ENCODE peak calls at places on chromosomes 3 and 15, in six cellular contexts. One of them, this sample, is unnamed.

GRCh38 chr15:82850242-82850591 is 40.8 kb downstream of the WHAMM start:
- DNase-seq in mammary epithelial cell: peak
- DNase-seq in brain microvascular endothelial cell: no peak
- DNase-seq in fibroblast of lung: no peak
- DNase-seq in GM10248: no peak
- DNase-seq in GM20000: no peak
- DNase-seq in this sample: no peak

GRCh38 chr3:141336672-141337522 is 31.4 kb upstream of the ZBTB38 start:
- DNase-seq in GM20000: peak
- DNase-seq in mammary epithelial cell: peak
- DNase-seq in brain microvascular endothelial cell: peak
- DNase-seq in GM10248: peak
- DNase-seq in fibroblast of lung: peak
- DNase-seq in this sample: peak

GRCh38 chr3:98188553-98188952 is 22.1 kb downstream of the OR5H15 start:
- DNase-seq in fibroblast of lung: no peak
- DNase-seq in brain microvascular endothelial cell: no peak
- DNase-seq in mammary epithelial cell: peak
- DNase-seq in GM10248: peak
- DNase-seq in GM20000: peak
- DNase-seq in this sample: peak

GRCh38 chr15:79644091-79644490 is 212.0 kb downstream of the MINAR1 start:
- DNase-seq in fibroblast of lung: peak
- DNase-seq in GM10248: no peak
- DNase-seq in GM20000: no peak
- DNase-seq in mammary epithelial cell: peak
- DNase-seq in brain microvascular endothelial cell: peak
- DNase-seq in this sample: no peak

GRCh38 chr3:377158-377561 is 180.6 kb downstream of the CHL1 start:
- DNase-seq in brain microvascular endothelial cell: no peak
- DNase-seq in fibroblast of lung: peak
- DNase-seq in GM10248: peak
- DNase-seq in mammary epithelial cell: peak
- DNase-seq in GM20000: peak
- DNase-seq in this sample: peak

GRCh38 chr3:3627104-3627503 is 172.1 kb upstream of the LRRN1 start:
- DNase-seq in GM10248: no peak
- DNase-seq in fibroblast of lung: no peak
- DNase-seq in mammary epithelial cell: no peak
- DNase-seq in brain microvascular endothelial cell: no peak
- DNase-seq in GM20000: no peak
- DNase-seq in this sample: no peak

GRCh38 chr3:13608969-13609725 is 60.2 kb downstream of the FBLN2 start:
- DNase-seq in GM10248: no peak
- DNase-seq in brain microvascular endothelial cell: no peak
- DNase-seq in GM20000: no peak
- DNase-seq in mammary epithelial cell: no peak
- DNase-seq in fibroblast of lung: no peak
- DNase-seq in this sample: no peak

GRCh38 chr3:96814581-96815567 is at the start of gene EPHA6:
- DNase-seq in GM10248: no peak
- DNase-seq in fibroblast of lung: no peak
- DNase-seq in GM20000: peak
- DNase-seq in brain microvascular endothelial cell: no peak
- DNase-seq in mammary epithelial cell: no peak
- DNase-seq in this sample: no peak

GRCh38 chr3:186421946-186422345 is 59.9 kb upstream of the DGKG start:
- DNase-seq in fibroblast of lung: no peak
- DNase-seq in brain microvascular endothelial cell: no peak
- DNase-seq in GM20000: no peak
- DNase-seq in mammary epithelial cell: peak
- DNase-seq in GM10248: no peak
- DNase-seq in this sample: no peak

GRCh38 chr15:78640840-78641733 is at the start of gene CHRNB4:
- DNase-seq in fibroblast of lung: no peak
- DNase-seq in mammary epithelial cell: no peak
- DNase-seq in GM10248: no peak
- DNase-seq in brain microvascular endothelial cell: no peak
- DNase-seq in GM20000: no peak
- DNase-seq in this sample: no peak

GRCh38 chr3:47664519-47664918 is 85.9 kb upstream of the CSPG5 start:
- DNase-seq in GM20000: no peak
- DNase-seq in GM10248: no peak
- DNase-seq in fibroblast of lung: no peak
- DNase-seq in brain microvascular endothelial cell: no peak
- DNase-seq in mammary epithelial cell: no peak
- DNase-seq in this sample: peak

GRCh38 chr15:89115547-89115946 is 27.3 kb downstream of the ABHD2 start:
- DNase-seq in brain microvascular endothelial cell: no peak
- DNase-seq in mammary epithelial cell: no peak
- DNase-seq in GM10248: no peak
- DNase-seq in fibroblast of lung: no peak
- DNase-seq in GM20000: no peak
- DNase-seq in this sample: no peak

GRCh38 chr3:197393711-197394110 is 95.3 kb upstream of the DLG1 start:
- DNase-seq in GM20000: no peak
- DNase-seq in mammary epithelial cell: no peak
- DNase-seq in GM10248: no peak
- DNase-seq in brain microvascular endothelial cell: no peak
- DNase-seq in fibroblast of lung: no peak
- DNase-seq in this sample: peak

GRCh38 chr3:126464093-126464492 is 11.6 kb downstream of the ZXDC start:
- DNase-seq in brain microvascular endothelial cell: no peak
- DNase-seq in GM10248: no peak
- DNase-seq in GM20000: no peak
- DNase-seq in mammary epithelial cell: no peak
- DNase-seq in fibroblast of lung: no peak
- DNase-seq in this sample: no peak

GRCh38 chr3:39260957-39261356 is 18.9 kb downstream of the CX3CR1 start:
- DNase-seq in fibroblast of lung: peak
- DNase-seq in GM20000: peak
- DNase-seq in mammary epithelial cell: peak
- DNase-seq in GM10248: peak
- DNase-seq in brain microvascular endothelial cell: peak
- DNase-seq in this sample: peak
- TF ChIP-seq CTCF in fibroblast of lung: peak
- TF ChIP-seq CTCF in GM20000: no peak
- TF ChIP-seq CTCF in mammary epithelial cell: peak
- TF ChIP-seq CTCF in GM10248: peak
- TF ChIP-seq CTCF in brain microvascular endothelial cell: peak
- TF ChIP-seq CTCF in this sample: peak

GRCh38 chr3:52265387-52265786 is 13.1 kb downstream of the WDR82 start:
- DNase-seq in GM20000: no peak
- DNase-seq in mammary epithelial cell: no peak
- DNase-seq in GM10248: no peak
- DNase-seq in brain microvascular endothelial cell: no peak
- DNase-seq in fibroblast of lung: no peak
- DNase-seq in this sample: no peak
- TF ChIP-seq CTCF in GM20000: no peak
- TF ChIP-seq CTCF in mammary epithelial cell: no peak
- TF ChIP-seq CTCF in GM10248: no peak
- TF ChIP-seq CTCF in brain microvascular endothelial cell: no peak
- TF ChIP-seq CTCF in fibroblast of lung: no peak
- TF ChIP-seq CTCF in this sample: no peak

GRCh38 chr15:98803228-98804056 is 155.1 kb downstream of the IGF1R start:
- DNase-seq in GM20000: no peak
- DNase-seq in fibroblast of lung: peak
- DNase-seq in brain microvascular endothelial cell: peak
- DNase-seq in GM10248: no peak
- DNase-seq in mammary epithelial cell: peak
- DNase-seq in this sample: no peak

GRCh38 chr15:98804057-98804380 is 155.7 kb downstream of the IGF1R start:
- DNase-seq in GM20000: no peak
- DNase-seq in GM10248: no peak
- DNase-seq in fibroblast of lung: no peak
- DNase-seq in brain microvascular endothelial cell: no peak
- DNase-seq in mammary epithelial cell: no peak
- DNase-seq in this sample: no peak

GRCh38 chr15:98800437-98801233 is 152.3 kb downstream of the IGF1R start:
- DNase-seq in GM20000: no peak
- DNase-seq in GM10248: no peak
- DNase-seq in mammary epithelial cell: peak
- DNase-seq in fibroblast of lung: peak
- DNase-seq in brain microvascular endothelial cell: peak
- DNase-seq in this sample: no peak

GRCh38 chr15:98801234-98801561 is 152.9 kb downstream of the IGF1R start:
- DNase-seq in fibroblast of lung: no peak
- DNase-seq in mammary epithelial cell: no peak
- DNase-seq in brain microvascular endothelial cell: no peak
- DNase-seq in GM10248: no peak
- DNase-seq in GM20000: no peak
- DNase-seq in this sample: no peak

DNA sequence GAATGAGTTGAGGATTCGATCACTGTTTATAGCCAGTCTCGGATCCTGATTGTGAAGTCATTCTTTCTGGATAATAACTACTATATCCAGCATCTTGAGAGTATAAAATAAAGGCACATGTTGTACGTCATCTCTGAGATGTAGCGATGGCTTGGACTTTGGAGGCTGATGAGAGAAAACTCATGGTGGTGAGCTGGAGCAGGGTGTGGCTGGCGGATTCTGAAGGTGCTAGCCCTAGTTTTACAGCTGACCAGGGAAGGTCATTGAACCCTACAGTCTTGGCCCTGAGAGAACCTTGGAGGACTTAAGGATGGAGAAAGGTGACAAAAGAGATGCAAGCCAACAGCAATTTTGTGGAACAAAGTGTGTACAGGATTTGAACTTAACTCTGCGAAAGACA is 153.8 kb downstream of the IGF1R start:
- DNase-seq in fibroblast of lung: no peak
- DNase-seq in GM20000: no peak
- DNase-seq in GM10248: no peak
- DNase-seq in brain microvascular endothelial cell: no peak
- DNase-seq in mammary epithelial cell: no peak
- DNase-seq in this sample: no peak
- TF ChIP-seq CTCF in fibroblast of lung: no peak
- TF ChIP-seq CTCF in GM20000: no peak
- TF ChIP-seq CTCF in GM10248: no peak
- TF ChIP-seq CTCF in brain microvascular endothelial cell: no peak
- TF ChIP-seq CTCF in mammary epithelial cell: no peak
- TF ChIP-seq CTCF in this sample: no peak

DNA sequence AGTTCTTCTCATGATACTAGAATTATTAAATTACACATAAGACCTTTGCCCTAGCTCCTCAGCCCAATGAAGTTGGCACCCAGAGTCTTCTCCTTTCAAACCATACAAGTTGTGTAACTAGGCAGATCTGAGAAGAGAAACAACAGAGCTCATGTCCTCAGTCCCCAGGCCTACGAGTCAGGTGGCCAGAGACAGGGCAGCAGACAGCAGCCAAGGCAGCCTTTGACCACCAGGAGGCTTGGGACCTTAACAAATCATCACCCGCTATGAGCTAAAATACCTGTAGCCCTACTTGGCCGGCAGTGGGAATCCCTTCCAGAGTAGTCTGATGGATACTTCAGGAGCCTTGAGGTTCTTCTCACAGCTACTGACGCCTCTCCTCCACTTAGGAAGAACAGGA is 18.3 kb downstream of the STIMATE start:
- DNase-seq in mammary epithelial cell: no peak
- DNase-seq in fibroblast of lung: no peak
- DNase-seq in GM10248: no peak
- DNase-seq in brain microvascular endothelial cell: no peak
- DNase-seq in GM20000: no peak
- DNase-seq in this sample: no peak
- TF ChIP-seq CTCF in mammary epithelial cell: no peak
- TF ChIP-seq CTCF in fibroblast of lung: no peak
- TF ChIP-seq CTCF in GM10248: no peak
- TF ChIP-seq CTCF in brain microvascular endothelial cell: peak
- TF ChIP-seq CTCF in GM20000: no peak
- TF ChIP-seq CTCF in this sample: no peak

GRCh38 chr15:28017423-28017924 is 81.6 kb downstream of the OCA2 start:
- DNase-seq in GM10248: no peak
- DNase-seq in mammary epithelial cell: no peak
- DNase-seq in fibroblast of lung: no peak
- DNase-seq in brain microvascular endothelial cell: no peak
- DNase-seq in GM20000: no peak
- DNase-seq in this sample: peak
- TF ChIP-seq CTCF in GM10248: no peak
- TF ChIP-seq CTCF in mammary epithelial cell: no peak
- TF ChIP-seq CTCF in fibroblast of lung: no peak
- TF ChIP-seq CTCF in brain microvascular endothelial cell: peak
- TF ChIP-seq CTCF in GM20000: no peak
- TF ChIP-seq CTCF in this sample: no peak

This sample was measured in GM12865.